ENCODE peak calls at places on chromosome 18, in eight cellular contexts. Q is NCI-H2081, V is A549, Y is LoVo, A is PC-3, J is hepatic stellate cell, B is right lobe of liver, P is SHP77. C is an unnamed sample.

GRCh38 chr18:33210575-33211189 is 229.8 kb downstream of the CCDC178 start:
- DNase-seq in Y (peak; percentile 29), B (no peak), J (no peak), A (peak; percentile 41), Q (peak; percentile 70), V (no peak), P (peak; percentile 58), C (peak; percentile 43)

GRCh38 chr18:69400253-69400975 is at the start of gene DOK6:
- DNase-seq in A (no peak), V (peak; percentile 12), Y (no peak), Q (peak; percentile 92), B (peak; percentile 68), J (peak; percentile 22), P (peak; percentile 93), C (peak; percentile 63)

GRCh38 chr18:59149007-59149406 is 9.3 kb downstream of the SEC11C start:
- DNase-seq in Y (no peak), P (no peak), J (no peak), V (no peak), Q (no peak), A (no peak), B (no peak), C (no peak)

GRCh38 chr18:22705328-22705727 is 227.8 kb upstream of the RBBP8 start:
- DNase-seq in B (no peak), A (peak; percentile 71), Y (no peak), J (peak; percentile 72), Q (no peak), V (peak; percentile 25), P (no peak), C (peak; percentile 89)

GRCh38 chr18:9824474-9824832 is 61.3 kb upstream of the TXNDC2 start:
- DNase-seq in Y (peak; percentile 51), P (no peak), Q (no peak), A (no peak), J (no peak), V (no peak), B (no peak), C (peak; percentile 50)

GRCh38 chr18:60452424-60452823 is 79.8 kb upstream of the MC4R start:
- DNase-seq in V (no peak), Y (no peak), A (peak; percentile 20), B (no peak), P (no peak), Q (peak; percentile 28), J (no peak), C (peak; percentile 10)

GRCh38 chr18:14189858-14190257 is 57.6 kb upstream of the ZNF519 start:
- DNase-seq in P (no peak), Y (peak; percentile 70), Q (no peak), V (peak; percentile 32), A (peak; percentile 94), B (no peak), J (no peak), C (peak; percentile 90)

GRCh38 chr18:211582-211981 is 53.2 kb downstream of the USP14 start:
- DNase-seq in Y (no peak), A (no peak), Q (no peak), V (no peak), J (no peak), B (no peak), P (no peak), C (no peak)

GRCh38 chr18:2805970-2806943 is 40.5 kb upstream of the EMILIN2 start:
- DNase-seq in B (no peak), P (no peak), J (peak; percentile 35), Y (no peak), Q (no peak), A (peak; percentile 23), V (no peak), C (peak; percentile 49)

GRCh38 chr18:362914-363295 is 95.1 kb upstream of the THOC1 start:
- DNase-seq in P (no peak), Q (no peak), V (no peak), A (no peak), B (no peak), Y (no peak), J (no peak), C (no peak)

C was measured in fibroblast of mammary gland.